ENCODE peak calls at places on chromosomes 12 and 14, in six cellular contexts. C, Q, N, L, Y and V are unnamed samples.
A peak's percentile ranks its signal among the peaks of the same experiment; 100 is the strongest.

GRCh38 chr12:105773501-105773900 is 365.3 kb downstream of the NUAK1 start:
- DNase-seq in C (no peak), Q (no peak), N (peak; percentile 16), L (no peak), Y (no peak), V (no peak)

GRCh38 chr14:23302290-23303225 is at the start of gene PPP1R3E:
- DNase-seq in C (peak; percentile 82), Q (peak; percentile 64), N (peak; percentile 46), L (peak; percentile 83), Y (no peak), V (peak; percentile 60)

GRCh38 chr14:55329999-55330710 is 58.9 kb downstream of the FBXO34 start:
- DNase-seq in C (no peak), Q (no peak), N (peak; percentile 12), L (no peak), Y (no peak), V (no peak)

GRCh38 chr12:5792350-5792749 is 152.7 kb downstream of the ANO2 start:
- DNase-seq in C (no peak), Q (no peak), N (peak; percentile 18), L (no peak), Y (no peak), V (no peak)

GRCh38 chr12:75658826-75659823 is 147.7 kb upstream of the KRR1 start:
- DNase-seq in C (no peak), Q (no peak), N (peak; percentile 92), L (no peak), Y (peak; percentile 35), V (peak; percentile 78)

GRCh38 chr14:100304825-100305445 is 1.3 kb downstream of the SLC25A29 start:
- DNase-seq in C (no peak), Q (no peak), N (peak; percentile 49), L (no peak), Y (no peak), V (no peak)

GRCh38 chr14:103533137-103533998 is 4.4 kb downstream of the TRMT61A start:
- DNase-seq in C (no peak), Q (no peak), N (no peak), L (no peak), Y (no peak), V (no peak)

GRCh38 chr12:24778486-24779304 is 170.2 kb downstream of the BCAT1 start:
- DNase-seq in C (no peak), Q (no peak), N (peak; percentile 48), L (no peak), Y (no peak), V (no peak)

GRCh38 chr14:53952533-53952932 is 4.1 kb downstream of the BMP4 start:
- DNase-seq in C (no peak), Q (no peak), N (no peak), L (peak; percentile 56), Y (no peak), V (no peak)

GRCh38 chr12:43338848-43339526 is 213.0 kb downstream of the ADAMTS20 start:
- DNase-seq in C (no peak), Q (no peak), N (peak; percentile 77), L (no peak), Y (peak; percentile 48), V (peak; percentile 63)

GRCh38 chr12:6383572-6384498 is at the start of gene LTBR:
- DNase-seq in C (no peak), Q (no peak), N (peak; percentile 82), L (peak; percentile 98), Y (peak; percentile 73), V (no peak)

GRCh38 chr12:128009108-128009507 is 257.9 kb upstream of the TMEM132C start:
- DNase-seq in C (no peak), Q (no peak), N (no peak), L (no peak), Y (no peak), V (no peak)

GRCh38 chr12:46214668-46215429 is 54.0 kb downstream of the SLC38A1 start:
- DNase-seq in C (peak; percentile 70), Q (no peak), N (peak; percentile 25), L (no peak), Y (no peak), V (no peak)

GRCh38 chr14:31937730-31938346 is 139.3 kb upstream of the ARHGAP5 start:
- DNase-seq in C (peak; percentile 18), Q (peak; percentile 29), N (peak; percentile 87), L (peak; percentile 61), Y (peak; percentile 47), V (no peak)

GRCh38 chr14:22807432-22808087 is 7.7 kb downstream of the SLC7A7 start:
- DNase-seq in C (no peak), Q (no peak), N (no peak), L (no peak), Y (no peak), V (no peak)

GRCh38 chr12:71503579-71504470 is 64.2 kb downstream of the LGR5 start:
- DNase-seq in C (no peak), Q (no peak), N (no peak), L (no peak), Y (no peak), V (no peak)

GRCh38 chr12:23185346-23185745 is 560.4 kb downstream of the ETNK1 start:
- DNase-seq in C (no peak), Q (no peak), N (no peak), L (no peak), Y (no peak), V (no peak)

GRCh38 chr12:113137861-113138783 is 2.6 kb upstream of the RASAL1 start:
- DNase-seq in C (no peak), Q (no peak), N (no peak), L (no peak), Y (no peak), V (no peak)

GRCh38 chr14:87148655-87149054 is 844.3 kb downstream of the GALC start:
- DNase-seq in C (no peak), Q (no peak), N (peak; percentile 64), L (no peak), Y (no peak), V (no peak)

GRCh38 chr12:3662516-3662915 is 90.4 kb downstream of the CRACR2A start:
- DNase-seq in C (no peak), Q (no peak), N (no peak), L (no peak), Y (no peak), V (peak; percentile 97)

GRCh38 chr12:54329756-54330155 is 4.8 kb downstream of the COPZ1 start:
- DNase-seq in C (no peak), Q (no peak), N (peak; percentile 46), L (no peak), Y (no peak), V (no peak)

GRCh38 chr14:69626132-69626500 is 14.7 kb downstream of the SUSD6 start:
- DNase-seq in C (no peak), Q (no peak), N (no peak), L (no peak), Y (no peak), V (no peak)

GRCh38 chr14:99802301-99803105 is 9.3 kb downstream of the EML1 start:
- DNase-seq in C (no peak), Q (no peak), N (no peak), L (no peak), Y (no peak), V (no peak)

GRCh38 chr12:95838125-95838524 is 20.6 kb upstream of the SNRPF start:
- DNase-seq in C (no peak), Q (no peak), N (peak; percentile 57), L (no peak), Y (peak; percentile 65), V (no peak)

GRCh38 chr14:49920935-49921334 is 28.1 kb downstream of the ARF6 start:
- DNase-seq in C (no peak), Q (no peak), N (no peak), L (no peak), Y (no peak), V (no peak)

GRCh38 chr12:64221656-64222010 is 463 bp downstream of the KICS2 start:
- DNase-seq in C (peak; percentile 35), Q (no peak), N (peak; percentile 74), L (peak; percentile 90), Y (peak; percentile 12), V (peak; percentile 67)

GRCh38 chr14:90308561-90308960 is 23.2 kb downstream of the NRDE2 start:
- DNase-seq in C (no peak), Q (no peak), N (no peak), L (no peak), Y (no peak), V (no peak)

GRCh38 chr12:109537136-109537535 is 36.2 kb downstream of the MMAB start:
- DNase-seq in C (no peak), Q (no peak), N (no peak), L (no peak), Y (no peak), V (no peak)

GRCh38 chr12:55142896-55143870 is 17.0 kb downstream of the OR9K2 start:
- DNase-seq in C (no peak), Q (peak; percentile 9), N (peak; percentile 27), L (no peak), Y (no peak), V (peak; percentile 8)

GRCh38 chr14:76828339-76829015 is 2.3 kb downstream of the LRRC74A start:
- DNase-seq in C (no peak), Q (no peak), N (no peak), L (no peak), Y (no peak), V (no peak)

GRCh38 chr14:100531591-100532121 is 55.6 kb downstream of the BEGAIN start:
- DNase-seq in C (no peak), Q (no peak), N (no peak), L (peak; percentile 44), Y (no peak), V (no peak)

GRCh38 chr14:39351708-39352107 is 80.5 kb downstream of the FBXO33 start:
- DNase-seq in C (no peak), Q (no peak), N (no peak), L (no peak), Y (no peak), V (no peak)

GRCh38 chr12:128078311-128078851 is 188.6 kb upstream of the TMEM132C start:
- DNase-seq in C (no peak), Q (no peak), N (peak; percentile 57), L (no peak), Y (no peak), V (no peak)

GRCh38 chr12:65536876-65537661 is 258.6 kb downstream of the MSRB3 start:
- DNase-seq in C (no peak), Q (no peak), N (peak; percentile 100), L (no peak), Y (peak; percentile 100), V (no peak)

GRCh38 chr12:24822121-24822899 is 126.6 kb downstream of the BCAT1 start:
- DNase-seq in C (no peak), Q (no peak), N (peak; percentile 94), L (no peak), Y (peak; percentile 49), V (no peak)

GRCh38 chr12:93785262-93786010 is 108.3 kb downstream of the CRADD start:
- DNase-seq in C (no peak), Q (no peak), N (peak; percentile 96), L (peak; percentile 50), Y (no peak), V (no peak)